ENCODE peak calls at places on chromosomes 4 and X, in ten cellular contexts. One of them, this sample, is unnamed.

GRCh38 chr4:43126595-43126994 is 234.1 kb downstream of the GRXCR1 start:
- DNase-seq in PC-3: no peak
- DNase-seq in astrocyte of the spinal cord: no peak
- DNase-seq in skeletal muscle cell: no peak
- DNase-seq in mesendoderm: no peak
- DNase-seq in HFF-Myc: no peak
- DNase-seq in K562: no peak
- DNase-seq in dorsolateral prefrontal cortex: no peak
- DNase-seq in OCI-LY7: no peak
- DNase-seq in uterus: no peak
- DNase-seq in this sample: no peak

GRCh38 chr4:25030283-25031076 is at the start of gene LGI2:
- DNase-seq in PC-3: peak
- DNase-seq in astrocyte of the spinal cord: no peak
- DNase-seq in skeletal muscle cell: no peak
- DNase-seq in mesendoderm: no peak
- DNase-seq in HFF-Myc: no peak
- DNase-seq in K562: peak
- DNase-seq in dorsolateral prefrontal cortex: peak
- DNase-seq in OCI-LY7: no peak
- DNase-seq in uterus: peak
- DNase-seq in this sample: no peak

GRCh38 chr4:159227984-159228383 is 125.1 kb downstream of the RAPGEF2 start:
- DNase-seq in PC-3: no peak
- DNase-seq in astrocyte of the spinal cord: peak
- DNase-seq in skeletal muscle cell: peak
- DNase-seq in mesendoderm: peak
- DNase-seq in HFF-Myc: peak
- DNase-seq in K562: no peak
- DNase-seq in dorsolateral prefrontal cortex: peak
- DNase-seq in OCI-LY7: no peak
- DNase-seq in uterus: peak
- DNase-seq in this sample: peak

GRCh38 chrX:54807524-54808108 is at the start of gene MAGED2:
- DNase-seq in PC-3: peak
- DNase-seq in astrocyte of the spinal cord: peak
- DNase-seq in skeletal muscle cell: no peak
- DNase-seq in mesendoderm: peak
- DNase-seq in HFF-Myc: no peak
- DNase-seq in K562: peak
- DNase-seq in dorsolateral prefrontal cortex: peak
- DNase-seq in OCI-LY7: no peak
- DNase-seq in uterus: peak
- DNase-seq in this sample: peak

GRCh38 chrX:108348525-108348924 is 89.7 kb downstream of the COL4A6 start:
- DNase-seq in PC-3: no peak
- DNase-seq in astrocyte of the spinal cord: no peak
- DNase-seq in skeletal muscle cell: no peak
- DNase-seq in mesendoderm: no peak
- DNase-seq in HFF-Myc: no peak
- DNase-seq in K562: no peak
- DNase-seq in dorsolateral prefrontal cortex: no peak
- DNase-seq in OCI-LY7: no peak
- DNase-seq in uterus: no peak
- DNase-seq in this sample: no peak

GRCh38 chr4:148444296-148445070 is 2.3 kb upstream of the NR3C2 start:
- DNase-seq in PC-3: peak
- DNase-seq in astrocyte of the spinal cord: no peak
- DNase-seq in skeletal muscle cell: no peak
- DNase-seq in mesendoderm: peak
- DNase-seq in HFF-Myc: no peak
- DNase-seq in K562: peak
- DNase-seq in dorsolateral prefrontal cortex: peak
- DNase-seq in OCI-LY7: peak
- DNase-seq in uterus: peak
- DNase-seq in this sample: no peak

GRCh38 chr4:14566518-14566917 is 435.8 kb upstream of the CPEB2 start:
- DNase-seq in PC-3: peak
- DNase-seq in astrocyte of the spinal cord: peak
- DNase-seq in skeletal muscle cell: peak
- DNase-seq in mesendoderm: no peak
- DNase-seq in HFF-Myc: no peak
- DNase-seq in K562: no peak
- DNase-seq in dorsolateral prefrontal cortex: no peak
- DNase-seq in OCI-LY7: no peak
- DNase-seq in uterus: no peak
- DNase-seq in this sample: peak

GRCh38 chr4:8846864-8847263 is 24.8 kb downstream of the HMX1 start:
- DNase-seq in PC-3: no peak
- DNase-seq in astrocyte of the spinal cord: no peak
- DNase-seq in skeletal muscle cell: no peak
- DNase-seq in mesendoderm: no peak
- DNase-seq in HFF-Myc: no peak
- DNase-seq in K562: no peak
- DNase-seq in dorsolateral prefrontal cortex: no peak
- DNase-seq in OCI-LY7: no peak
- DNase-seq in uterus: no peak
- DNase-seq in this sample: no peak

GRCh38 chrX:77953708-77954107 is 15.7 kb downstream of the PGAM4 start:
- DNase-seq in PC-3: peak
- DNase-seq in astrocyte of the spinal cord: peak
- DNase-seq in skeletal muscle cell: no peak
- DNase-seq in mesendoderm: no peak
- DNase-seq in HFF-Myc: no peak
- DNase-seq in K562: no peak
- DNase-seq in dorsolateral prefrontal cortex: no peak
- DNase-seq in OCI-LY7: no peak
- DNase-seq in uterus: no peak
- DNase-seq in this sample: no peak

GRCh38 chr4:664713-665231 is 9.3 kb downstream of the ATP5ME start:
- DNase-seq in PC-3: no peak
- DNase-seq in astrocyte of the spinal cord: no peak
- DNase-seq in skeletal muscle cell: no peak
- DNase-seq in mesendoderm: no peak
- DNase-seq in HFF-Myc: no peak
- DNase-seq in K562: no peak
- DNase-seq in dorsolateral prefrontal cortex: no peak
- DNase-seq in OCI-LY7: no peak
- DNase-seq in uterus: no peak
- DNase-seq in this sample: no peak

GRCh38 chrX:75546724-75547123 is 23.9 kb upstream of the ZDHHC15 start:
- DNase-seq in PC-3: no peak
- DNase-seq in astrocyte of the spinal cord: no peak
- DNase-seq in skeletal muscle cell: no peak
- DNase-seq in mesendoderm: no peak
- DNase-seq in HFF-Myc: no peak
- DNase-seq in K562: no peak
- DNase-seq in dorsolateral prefrontal cortex: no peak
- DNase-seq in OCI-LY7: no peak
- DNase-seq in uterus: no peak
- DNase-seq in this sample: no peak

GRCh38 chrX:41406211-41406610 is 40.9 kb upstream of the NYX start:
- DNase-seq in PC-3: peak
- DNase-seq in astrocyte of the spinal cord: no peak
- DNase-seq in skeletal muscle cell: no peak
- DNase-seq in mesendoderm: no peak
- DNase-seq in HFF-Myc: no peak
- DNase-seq in K562: no peak
- DNase-seq in dorsolateral prefrontal cortex: no peak
- DNase-seq in OCI-LY7: no peak
- DNase-seq in uterus: no peak
- DNase-seq in this sample: no peak

GRCh38 chr4:103773691-103774231 is 54.0 kb upstream of the TACR3 start:
- DNase-seq in PC-3: no peak
- DNase-seq in astrocyte of the spinal cord: no peak
- DNase-seq in skeletal muscle cell: no peak
- DNase-seq in mesendoderm: no peak
- DNase-seq in HFF-Myc: no peak
- DNase-seq in K562: no peak
- DNase-seq in dorsolateral prefrontal cortex: no peak
- DNase-seq in OCI-LY7: no peak
- DNase-seq in uterus: no peak
- DNase-seq in this sample: no peak

GRCh38 chr4:15034071-15034764 is 31.9 kb downstream of the CPEB2 start:
- DNase-seq in PC-3: peak
- DNase-seq in astrocyte of the spinal cord: no peak
- DNase-seq in skeletal muscle cell: no peak
- DNase-seq in mesendoderm: no peak
- DNase-seq in HFF-Myc: peak
- DNase-seq in K562: no peak
- DNase-seq in dorsolateral prefrontal cortex: no peak
- DNase-seq in OCI-LY7: no peak
- DNase-seq in uterus: no peak
- DNase-seq in this sample: peak

GRCh38 chr4:89640620-89641366 is 196.2 kb downstream of the SNCA start:
- DNase-seq in PC-3: peak
- DNase-seq in astrocyte of the spinal cord: peak
- DNase-seq in skeletal muscle cell: peak
- DNase-seq in mesendoderm: peak
- DNase-seq in HFF-Myc: peak
- DNase-seq in K562: no peak
- DNase-seq in dorsolateral prefrontal cortex: peak
- DNase-seq in OCI-LY7: no peak
- DNase-seq in uterus: peak
- DNase-seq in this sample: peak
- H3K4me3 ChIP-seq in PC-3: no peak
- H3K4me3 ChIP-seq in astrocyte of the spinal cord: no peak
- H3K4me3 ChIP-seq in skeletal muscle cell: peak
- H3K4me3 ChIP-seq in mesendoderm: no peak
- H3K4me3 ChIP-seq in HFF-Myc: no peak
- H3K4me3 ChIP-seq in K562: no peak
- H3K4me3 ChIP-seq in dorsolateral prefrontal cortex: no peak
- H3K4me3 ChIP-seq in OCI-LY7: no peak
- H3K4me3 ChIP-seq in uterus: no peak
- H3K4me3 ChIP-seq in this sample: no peak

DNA sequence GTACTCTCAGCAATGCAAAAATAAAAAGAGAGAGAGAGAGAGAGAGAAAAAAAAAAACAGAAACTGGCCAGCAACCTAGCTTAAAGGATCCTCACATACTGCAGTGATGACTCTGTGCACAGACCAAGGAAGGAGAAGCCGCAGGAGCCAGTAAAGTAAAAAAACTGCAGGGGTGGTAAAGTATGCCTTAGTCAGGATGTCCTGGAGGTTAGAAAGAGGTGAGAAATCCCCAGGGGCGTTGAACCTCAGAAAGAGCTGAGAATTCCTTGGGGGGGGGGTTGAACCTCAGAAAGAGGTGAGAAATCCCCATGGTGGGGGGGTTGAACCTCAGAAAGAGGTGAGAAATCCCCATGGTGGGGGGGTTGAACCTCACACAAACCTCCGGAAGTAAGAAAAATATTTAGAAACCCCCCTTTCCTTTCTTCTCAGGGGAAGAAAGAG is 48.0 kb downstream of the MAGEA9 start:
- DNase-seq in PC-3: no peak
- DNase-seq in astrocyte of the spinal cord: peak
- DNase-seq in skeletal muscle cell: no peak
- DNase-seq in mesendoderm: peak
- DNase-seq in HFF-Myc: no peak
- DNase-seq in K562: no peak
- DNase-seq in dorsolateral prefrontal cortex: no peak
- DNase-seq in OCI-LY7: no peak
- DNase-seq in uterus: no peak
- DNase-seq in this sample: peak
- H3K4me3 ChIP-seq in PC-3: no peak
- H3K4me3 ChIP-seq in astrocyte of the spinal cord: peak
- H3K4me3 ChIP-seq in skeletal muscle cell: no peak
- H3K4me3 ChIP-seq in mesendoderm: no peak
- H3K4me3 ChIP-seq in HFF-Myc: no peak
- H3K4me3 ChIP-seq in K562: no peak
- H3K4me3 ChIP-seq in dorsolateral prefrontal cortex: no peak
- H3K4me3 ChIP-seq in OCI-LY7: no peak
- H3K4me3 ChIP-seq in uterus: peak
- H3K4me3 ChIP-seq in this sample: peak

DNA sequence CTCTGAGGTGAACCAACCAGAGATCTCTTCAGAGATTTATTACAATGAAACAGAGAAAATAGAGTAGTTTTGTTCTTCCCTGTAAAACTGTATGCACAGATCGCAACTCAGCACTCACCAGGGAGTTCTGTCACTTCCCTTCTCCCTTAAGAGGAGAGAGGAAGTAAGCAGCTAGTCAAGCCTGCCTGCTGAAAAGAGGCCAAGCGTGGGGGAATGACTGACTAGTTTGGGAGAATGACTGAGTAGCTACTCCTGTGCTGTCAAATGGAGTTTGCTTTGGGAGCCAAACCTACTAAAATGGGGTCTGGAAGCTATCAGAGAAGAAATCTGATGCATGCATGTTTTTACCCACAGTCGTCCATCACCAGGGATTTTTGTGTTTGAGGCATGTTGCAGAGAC is 54.5 kb upstream of the LHFPL1 start:
- DNase-seq in PC-3: no peak
- DNase-seq in astrocyte of the spinal cord: no peak
- DNase-seq in skeletal muscle cell: peak
- DNase-seq in mesendoderm: peak
- DNase-seq in HFF-Myc: no peak
- DNase-seq in K562: no peak
- DNase-seq in dorsolateral prefrontal cortex: no peak
- DNase-seq in OCI-LY7: peak
- DNase-seq in uterus: no peak
- DNase-seq in this sample: peak
- H3K4me3 ChIP-seq in PC-3: no peak
- H3K4me3 ChIP-seq in astrocyte of the spinal cord: no peak
- H3K4me3 ChIP-seq in skeletal muscle cell: no peak
- H3K4me3 ChIP-seq in mesendoderm: no peak
- H3K4me3 ChIP-seq in HFF-Myc: no peak
- H3K4me3 ChIP-seq in K562: no peak
- H3K4me3 ChIP-seq in dorsolateral prefrontal cortex: no peak
- H3K4me3 ChIP-seq in OCI-LY7: peak
- H3K4me3 ChIP-seq in uterus: no peak
- H3K4me3 ChIP-seq in this sample: peak

GRCh38 chr4:5720157-5720850 is 9.3 kb downstream of the EVC start:
- DNase-seq in PC-3: no peak
- DNase-seq in astrocyte of the spinal cord: no peak
- DNase-seq in skeletal muscle cell: no peak
- DNase-seq in mesendoderm: no peak
- DNase-seq in HFF-Myc: no peak
- DNase-seq in K562: no peak
- DNase-seq in dorsolateral prefrontal cortex: no peak
- DNase-seq in OCI-LY7: no peak
- DNase-seq in uterus: no peak
- DNase-seq in this sample: no peak

GRCh38 chr4:5722328-5722727 is 11.3 kb downstream of the EVC start:
- DNase-seq in PC-3: peak
- DNase-seq in astrocyte of the spinal cord: no peak
- DNase-seq in skeletal muscle cell: no peak
- DNase-seq in mesendoderm: no peak
- DNase-seq in HFF-Myc: no peak
- DNase-seq in K562: no peak
- DNase-seq in dorsolateral prefrontal cortex: no peak
- DNase-seq in OCI-LY7: no peak
- DNase-seq in uterus: no peak
- DNase-seq in this sample: no peak

GRCh38 chr4:5720980-5721379 is 10.0 kb downstream of the EVC start:
- DNase-seq in PC-3: no peak
- DNase-seq in astrocyte of the spinal cord: no peak
- DNase-seq in skeletal muscle cell: no peak
- DNase-seq in mesendoderm: no peak
- DNase-seq in HFF-Myc: no peak
- DNase-seq in K562: no peak
- DNase-seq in dorsolateral prefrontal cortex: no peak
- DNase-seq in OCI-LY7: no peak
- DNase-seq in uterus: no peak
- DNase-seq in this sample: no peak

GRCh38 chr4:5721923-5722322 is 10.9 kb downstream of the EVC start:
- DNase-seq in PC-3: no peak
- DNase-seq in astrocyte of the spinal cord: no peak
- DNase-seq in skeletal muscle cell: no peak
- DNase-seq in mesendoderm: no peak
- DNase-seq in HFF-Myc: no peak
- DNase-seq in K562: no peak
- DNase-seq in dorsolateral prefrontal cortex: no peak
- DNase-seq in OCI-LY7: no peak
- DNase-seq in uterus: no peak
- DNase-seq in this sample: no peak

GRCh38 chr4:5724377-5724776 is 13.4 kb downstream of the EVC start:
- DNase-seq in PC-3: no peak
- DNase-seq in astrocyte of the spinal cord: no peak
- DNase-seq in skeletal muscle cell: no peak
- DNase-seq in mesendoderm: no peak
- DNase-seq in HFF-Myc: no peak
- DNase-seq in K562: no peak
- DNase-seq in dorsolateral prefrontal cortex: no peak
- DNase-seq in OCI-LY7: no peak
- DNase-seq in uterus: no peak
- DNase-seq in this sample: no peak
- H3K4me3 ChIP-seq in PC-3: no peak
- H3K4me3 ChIP-seq in astrocyte of the spinal cord: no peak
- H3K4me3 ChIP-seq in skeletal muscle cell: no peak
- H3K4me3 ChIP-seq in mesendoderm: no peak
- H3K4me3 ChIP-seq in HFF-Myc: no peak
- H3K4me3 ChIP-seq in K562: no peak
- H3K4me3 ChIP-seq in dorsolateral prefrontal cortex: no peak
- H3K4me3 ChIP-seq in OCI-LY7: no peak
- H3K4me3 ChIP-seq in uterus: no peak
- H3K4me3 ChIP-seq in this sample: no peak

This sample was measured in fibroblast of pulmonary artery.